ENCODE peak calls at places on chromosomes 6 and 20, in ten cellular contexts. T is RCC 7860; B is mucosa of descending colon; F is NT2/D1; P is Peyer's patch; Q is non-pigmented ciliary epithelial cell; G is effector memory CD8-positive, alpha-beta T cell; L is activated effector memory CD4-positive, alpha-beta T cell treated with anti-CD3 and anti-CD28 coated beads, Interleukin-2, amount 50 U/mL, for 16 hours; M is omental fat pad; U is neuronal stem cell. A is an unnamed sample.

GRCh38 chr6:3749390-3749978 is 2.0 kb downstream of the PXDC1 start:
- DNase-seq in T (no peak), B (peak; percentile 79), F (no peak), P (peak; percentile 87), Q (no peak), G (no peak), L (no peak), M (no peak), U (no peak), A (no peak)

GRCh38 chr20:62447143-62447869 is 20.0 kb upstream of the RBBP8NL start:
- DNase-seq in T (no peak), B (no peak), F (no peak), P (no peak), Q (no peak), G (no peak), L (no peak), M (no peak), U (no peak), A (no peak)

GRCh38 chr20:48467622-48468021 is 360.2 kb downstream of the PREX1 start:
- DNase-seq in T (no peak), B (no peak), F (peak; percentile 16), P (no peak), Q (no peak), G (no peak), L (no peak), M (no peak), U (no peak), A (no peak)

GRCh38 chr6:31908791-31909190 is 6.9 kb upstream of the ZBTB12 start:
- DNase-seq in T (peak; percentile 54), B (no peak), F (no peak), P (no peak), Q (peak; percentile 60), G (no peak), L (no peak), M (no peak), U (no peak), A (no peak)

GRCh38 chr20:46118481-46119020 is 437 bp downstream of the CD40 start:
- DNase-seq in T (peak; percentile 37), B (peak; percentile 67), F (no peak), P (peak; percentile 75), Q (no peak), G (no peak), L (no peak), M (no peak), U (no peak), A (no peak)

GRCh38 chr6:129709451-129709908 is 497 bp downstream of the ARHGAP18 start:
- DNase-seq in T (no peak), B (no peak), F (no peak), P (no peak), Q (no peak), G (no peak), L (no peak), M (no peak), U (no peak), A (no peak)

GRCh38 chr20:63347950-63348827 is 13.0 kb downstream of the CHRNA4 start:
- DNase-seq in T (no peak), B (peak; percentile 34), F (no peak), P (no peak), Q (no peak), G (no peak), L (no peak), M (no peak), U (no peak), A (no peak)

GRCh38 chr6:136084403-136084802 is 165.7 kb downstream of the MTFR2 start:
- DNase-seq in T (no peak), B (no peak), F (no peak), P (no peak), Q (no peak), G (no peak), L (no peak), M (no peak), U (no peak), A (no peak)

GRCh38 chr20:52747736-52748135 is 224.4 kb upstream of the TSHZ2 start:
- DNase-seq in T (no peak), B (no peak), F (peak; percentile 23), P (no peak), Q (no peak), G (no peak), L (no peak), M (no peak), U (peak; percentile 15), A (no peak)